ENCODE peak calls at places on chromosome 20, in six cellular contexts. Z, I, X, E, B and R are unnamed samples. For H3K36me3, the result is how much of the 10 kb centered on the place peaks cover.

GRCh38 chr20:2519115-2519815 is 10.6 kb upstream of the ZNF343 start:
- DNase-seq in X (no peak), B (no peak), Z (peak), I (peak), E (peak), R (no peak)

GRCh38 chr20:60255866-60256265 is 297.6 kb downstream of the CDH26 start:
- DNase-seq in I (no peak), X (no peak), E (peak), Z (no peak), B (no peak), R (no peak)

GRCh38 chr20:23782366-23782983 is 31.7 kb upstream of the CST1 start:
- DNase-seq in Z (peak), I (peak), X (no peak), E (peak), B (no peak), R (no peak)

GRCh38 chr20:15022921-15023320 is 685.5 kb upstream of the FLRT3 start:
- DNase-seq in Z (no peak), X (no peak), B (no peak), I (no peak), E (no peak), R (no peak)

GRCh38 chr20:57291003-57291402 is 24.6 kb upstream of the BMP7 start:
- DNase-seq in X (no peak), I (no peak), E (no peak), B (peak), Z (no peak), R (no peak)

GRCh38 chr20:20979934-20980333 is 126.2 kb downstream of the LINC00237 start:
- DNase-seq in X (no peak), I (no peak), E (no peak), B (no peak), Z (no peak), R (no peak)

GRCh38 chr20:444862-445426 is 17.4 kb downstream of the TBC1D20 start:
- DNase-seq in E (peak), I (peak), B (no peak), X (no peak), Z (peak), R (no peak)

GRCh38 chr20:33259371-33259770 is 23.6 kb downstream of the BPIFA1 start:
- DNase-seq in X (no peak), Z (no peak), B (no peak), E (no peak), I (no peak), R (no peak)

GRCh38 chr20:48924711-48925109 is 3.2 kb downstream of the ARFGEF2 start:
- DNase-seq in E (no peak), Z (no peak), I (no peak), X (no peak), B (no peak), R (no peak)

GRCh38 chr20:17835941-17836861 is 132.4 kb downstream of the SNX5 start:
- DNase-seq in I (peak), Z (peak), X (no peak), E (peak), B (peak), R (no peak)

GRCh38 chr20:50336631-50337030 is 146.0 kb downstream of the CEBPB start:
- DNase-seq in Z (no peak), B (no peak), X (no peak), I (no peak), E (peak), R (no peak)

GRCh38 chr20:51528263-51529026 is 14.1 kb downstream of the NFATC2 start:
- DNase-seq in E (no peak), Z (no peak), I (no peak), B (no peak), X (no peak), R (no peak)

GRCh38 chr20:54405540-54405939 is 69.9 kb upstream of the DOK5 start:
- DNase-seq in I (no peak), B (no peak), Z (peak), E (no peak), X (no peak), R (no peak)

DNA sequence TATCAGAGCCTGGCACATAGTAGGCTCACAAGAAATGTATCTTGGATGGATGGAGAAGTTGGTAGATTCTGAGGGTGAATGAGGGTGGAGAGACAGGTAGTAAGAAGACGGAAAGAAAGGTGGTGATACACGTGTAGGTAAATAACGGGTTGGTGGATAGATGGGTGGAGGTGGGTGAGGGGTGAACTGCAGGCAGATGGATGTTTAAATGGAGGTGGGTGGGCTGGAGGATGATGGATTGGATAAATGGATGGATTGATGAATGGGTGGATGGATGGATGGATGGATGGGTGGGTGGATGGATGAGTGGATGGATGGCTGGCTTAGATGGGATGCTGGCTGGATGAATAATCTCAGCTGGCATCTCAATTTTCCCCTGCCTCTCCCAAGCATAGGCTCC is 9.9 kb downstream of the CDH22 start:
- DNase-seq in E (no peak), X (no peak), B (no peak), Z (no peak), I (no peak), R (no peak)
- H3K9ac ChIP-seq in E (no peak), X (no peak), B (no peak), Z (no peak), I (no peak), R (no peak)

GRCh38 chr20:41167481-41168253 is 30.3 kb downstream of the PLCG1 start:
- DNase-seq in I (no peak), B (no peak), Z (no peak), X (no peak), E (no peak), R (no peak)
- H3K36me3 ChIP-seq in I (half or more), B (half or more), Z (under half), X (half or more), E (under half), R (under half)

GRCh38 chr20:62500237-62500864 is 24.6 kb upstream of the GATA5 start:
- DNase-seq in I (peak), Z (peak), X (no peak), E (peak), B (peak), R (peak)

GRCh38 chr20:62503414-62504178 is 27.8 kb upstream of the GATA5 start:
- DNase-seq in X (no peak), E (no peak), B (no peak), Z (no peak), I (no peak), R (no peak)

GRCh38 chr20:62502496-62503095 is 26.8 kb upstream of the GATA5 start:
- DNase-seq in Z (no peak), E (no peak), B (no peak), X (no peak), I (no peak), R (no peak)

GRCh38 chr20:62499758-62500236 is 24.0 kb upstream of the GATA5 start:
- DNase-seq in E (no peak), B (no peak), X (no peak), Z (no peak), I (no peak), R (no peak)

DNA sequence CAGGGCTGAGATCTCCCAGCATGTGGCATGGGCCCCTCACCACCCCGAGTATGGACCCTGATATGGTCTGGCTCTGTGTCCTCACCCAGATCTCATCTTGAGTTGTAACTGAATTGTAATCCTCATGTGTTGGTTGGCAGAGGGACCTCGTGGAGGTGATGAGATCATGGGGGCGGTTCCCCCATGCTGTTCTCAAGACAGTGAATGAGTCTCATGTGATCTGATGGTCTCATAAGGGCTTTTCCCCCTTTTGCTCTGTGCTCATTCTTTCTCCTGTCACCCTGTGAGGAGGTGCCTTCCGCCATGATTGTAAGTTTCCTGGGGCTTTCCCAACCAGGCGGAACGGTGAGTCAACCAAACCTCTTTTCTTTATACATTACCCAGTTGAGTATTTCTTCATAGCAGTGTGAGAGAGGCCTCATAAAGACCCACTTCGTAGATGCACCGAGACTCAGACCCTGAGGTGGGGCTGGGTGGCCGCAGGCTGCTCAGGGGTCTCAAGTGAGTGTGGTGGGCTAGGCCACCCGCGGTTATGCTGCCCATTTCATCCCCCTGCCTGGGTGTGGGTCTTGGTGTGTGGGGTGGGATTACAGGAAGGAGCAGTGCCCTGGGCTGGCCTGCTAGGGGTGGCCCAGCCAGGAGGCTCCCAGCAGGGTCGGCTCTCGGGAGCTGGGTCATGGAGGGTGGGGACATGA is 26.2 kb upstream of the GATA5 start:
- DNase-seq in B (no peak), E (peak), Z (peak), I (peak), X (no peak), R (no peak)
- H3K27ac ChIP-seq in B (no peak), E (no peak), Z (no peak), I (peak), X (no peak), R (no peak)

GRCh38 chr20:38673731-38674177 is 50.5 kb upstream of the SLC32A1 start:
- DNase-seq in X (no peak), I (peak), E (peak), B (no peak), Z (no peak), R (no peak)

GRCh38 chr20:38673261-38673660 is 51.0 kb upstream of the SLC32A1 start:
- DNase-seq in Z (no peak), I (no peak), X (no peak), B (no peak), E (no peak), R (no peak)

GRCh38 chr20:38676576-38676975 is 47.7 kb upstream of the SLC32A1 start:
- DNase-seq in E (no peak), Z (no peak), B (no peak), I (no peak), X (no peak), R (no peak)

GRCh38 chr20:38672504-38672903 is 51.8 kb upstream of the SLC32A1 start:
- DNase-seq in I (no peak), E (no peak), B (no peak), X (no peak), Z (no peak), R (no peak)

GRCh38 chr20:38674178-38675133 is 49.8 kb upstream of the SLC32A1 start:
- DNase-seq in X (peak), I (peak), E (peak), Z (peak), B (no peak), R (peak)
- H3K9ac ChIP-seq in X (peak), I (peak), E (peak), Z (peak), B (no peak), R (no peak)

GRCh38 chr20:62321521-62321948 is 18.7 kb downstream of the ADRM1 start:
- DNase-seq in Z (peak), B (no peak), E (peak), I (peak), X (no peak), R (peak)

GRCh38 chr20:62321978-62322377 is 19.2 kb downstream of the ADRM1 start:
- DNase-seq in E (no peak), B (no peak), I (no peak), Z (no peak), X (no peak), R (no peak)

GRCh38 chr20:62322428-62323073 is 19.8 kb downstream of the ADRM1 start:
- DNase-seq in Z (no peak), I (no peak), E (no peak), X (no peak), B (no peak), R (no peak)

GRCh38 chr20:62323980-62324906 is 21.4 kb downstream of the ADRM1 start:
- DNase-seq in Z (no peak), B (no peak), I (no peak), E (no peak), X (no peak), R (no peak)

GRCh38 chr20:62323146-62323979 is 20.6 kb downstream of the ADRM1 start:
- DNase-seq in I (no peak), X (no peak), E (no peak), Z (no peak), B (no peak), R (no peak)
- H3K36me3 ChIP-seq in I (half or more), X (half or more), E (under half), Z (under half), B (under half), R (under half)

GRCh38 chr20:58406422-58407001 is 17.5 kb downstream of the VAPB start:
- DNase-seq in E (peak), Z (no peak), X (no peak), B (no peak), I (peak), R (no peak)

GRCh38 chr20:58408603-58409246 is 19.7 kb downstream of the VAPB start:
- DNase-seq in B (no peak), E (no peak), Z (no peak), I (peak), X (no peak), R (no peak)

GRCh38 chr20:58405504-58406291 is 16.7 kb downstream of the VAPB start:
- DNase-seq in E (no peak), X (no peak), Z (no peak), B (no peak), I (peak), R (no peak)

GRCh38 chr20:58407966-58408557 is 19.0 kb downstream of the VAPB start:
- DNase-seq in Z (no peak), X (no peak), B (no peak), E (peak), I (peak), R (no peak)

GRCh38 chr20:58407201-58407873 is 18.3 kb downstream of the VAPB start:
- DNase-seq in B (no peak), I (peak), E (peak), Z (peak), X (no peak), R (no peak)
- H3K27ac ChIP-seq in B (no peak), I (no peak), E (peak), Z (no peak), X (no peak), R (no peak)

GRCh38 chr20:22584630-22584921 is 204 bp upstream of the FOXA2 start:
- DNase-seq in I (no peak), E (no peak), Z (no peak), B (no peak), X (no peak), R (peak)
- H3K9ac ChIP-seq in I (no peak), E (no peak), Z (no peak), B (no peak), X (peak), R (peak)

GRCh38 chr20:62280303-62280702 is 22.5 kb upstream of the ADRM1 start:
- DNase-seq in B (no peak), E (no peak), I (no peak), X (no peak), Z (no peak), R (no peak)

GRCh38 chr20:62276448-62276847 is 26.3 kb upstream of the ADRM1 start:
- DNase-seq in B (no peak), I (no peak), X (no peak), Z (no peak), E (no peak), R (no peak)

GRCh38 chr20:62275263-62275619 is 27.6 kb upstream of the ADRM1 start:
- DNase-seq in I (no peak), X (no peak), E (no peak), Z (no peak), B (no peak), R (no peak)

GRCh38 chr20:62274332-62275262 is 28.2 kb upstream of the ADRM1 start:
- DNase-seq in X (no peak), E (no peak), Z (no peak), B (no peak), I (no peak), R (no peak)

DNA sequence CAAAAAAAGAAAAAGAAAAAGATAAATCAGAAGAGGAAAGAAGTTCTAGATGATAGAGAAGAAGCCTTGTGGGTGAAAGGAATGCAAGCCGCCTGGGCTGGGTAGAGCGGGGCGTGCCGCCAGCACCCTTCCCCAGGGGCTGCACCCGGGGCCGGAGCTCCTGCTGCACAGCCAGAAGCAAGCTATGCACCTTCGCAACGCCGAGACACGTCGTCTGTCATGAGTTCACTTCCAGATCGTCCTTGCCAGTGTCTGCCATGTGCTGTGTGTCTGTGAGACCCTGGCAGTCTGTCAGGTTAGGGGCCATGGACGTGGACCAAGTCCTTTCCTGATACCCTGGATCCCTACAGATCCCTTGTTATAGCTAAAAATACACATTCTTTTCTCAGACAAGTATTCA is 25.5 kb upstream of the ADRM1 start:
- DNase-seq in E (no peak), B (no peak), Z (no peak), X (no peak), I (no peak), R (no peak)
- H3K36me3 ChIP-seq in E (under half), B (half or more), Z (under half), X (half or more), I (half or more), R (under half)